ENCODE peak calls at places on chromosomes 2 and 18, in four cellular contexts. K, V, H and E are unnamed samples.

GRCh38 chr2:179298666-179299065 is 34.0 kb upstream of the SESTD1 start:
- DNase-seq in K (no peak), V (no peak), H (no peak), E (no peak)

GRCh38 chr2:178271629-178272333 is 77.5 kb downstream of the OSBPL6 start:
- DNase-seq in K (peak; percentile 70), V (no peak), H (no peak), E (no peak)

GRCh38 chr2:36290306-36290705 is 65.3 kb upstream of the CRIM1 start:
- DNase-seq in K (no peak), V (no peak), H (no peak), E (no peak)

GRCh38 chr2:236768393-236769140 is 198.9 kb downstream of the ACKR3 start:
- DNase-seq in K (peak; percentile 14), V (no peak), H (no peak), E (no peak)

GRCh38 chr2:191059308-191059707 is 45.3 kb upstream of the STAT1 start:
- DNase-seq in K (no peak), V (no peak), H (no peak), E (no peak)

GRCh38 chr2:46796031-46796430 is 119.6 kb downstream of the MCFD2 start:
- DNase-seq in K (no peak), V (no peak), H (no peak), E (no peak)

GRCh38 chr2:67295851-67296250 is 101.3 kb upstream of the ETAA1 start:
- DNase-seq in K (peak; percentile 71), V (no peak), H (no peak), E (no peak)

GRCh38 chr2:45570671-45571334 is 40.3 kb downstream of the SRBD1 start:
- DNase-seq in K (peak; percentile 32), V (peak; percentile 39), H (peak; percentile 29), E (peak; percentile 2)

GRCh38 chr2:44949329-44950151 is 8.0 kb downstream of the SIX3 start:
- DNase-seq in K (peak; percentile 12), V (peak; percentile 74), H (peak; percentile 85), E (peak; percentile 83)

GRCh38 chr2:232368311-232368731 is 10.2 kb upstream of the ALPP start:
- DNase-seq in K (peak; percentile 34), V (no peak), H (peak; percentile 59), E (no peak)

DNA sequence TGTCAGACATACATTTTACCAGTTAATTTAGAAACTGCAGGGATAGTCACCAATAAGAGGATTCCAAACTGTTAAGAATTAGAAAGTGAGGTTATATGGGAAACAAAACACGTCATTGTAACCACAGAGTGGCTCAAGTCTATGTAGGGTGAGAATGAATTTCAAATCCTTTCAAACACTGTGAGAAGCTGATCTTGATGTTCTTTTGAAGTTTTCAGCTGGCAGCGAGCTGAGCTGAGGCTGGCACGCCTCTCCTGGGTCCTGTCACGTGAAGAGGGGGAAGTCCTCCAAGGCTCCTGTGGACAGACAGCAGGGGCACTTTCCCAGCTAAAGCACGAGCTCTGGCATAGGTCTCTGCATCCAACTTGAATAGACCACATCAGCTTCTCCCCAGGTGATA is 339.0 kb upstream of the SALL3 start:
- DNase-seq in K (no peak), V (peak; percentile 16), H (no peak), E (no peak)
- H3K56ac ChIP-seq in K (no peak overlapping the region), V (no peak overlapping the region), H (no peak overlapping the region), E (no peak overlapping the region)

GRCh38 chr2:3613524-3613905 is 18.6 kb downstream of the COLEC11 start:
- DNase-seq in K (no peak), V (no peak), H (no peak), E (no peak)
- H3K56ac ChIP-seq in K (no peak overlapping the region), V (no peak overlapping the region), H (no peak overlapping the region), E (no peak overlapping the region)

GRCh38 chr18:26059357-26059756 is 31.1 kb downstream of the SS18 start:
- DNase-seq in K (no peak), V (peak; percentile 8), H (no peak), E (no peak)

GRCh38 chr18:26051845-26052244 is 38.6 kb downstream of the SS18 start:
- DNase-seq in K (no peak), V (no peak), H (no peak), E (no peak)

GRCh38 chr18:26057208-26057821 is 33.1 kb downstream of the SS18 start:
- DNase-seq in K (peak; percentile 65), V (peak; percentile 15), H (no peak), E (no peak)

GRCh38 chr18:26052497-26052896 is 37.9 kb downstream of the SS18 start:
- DNase-seq in K (peak; percentile 6), V (no peak), H (no peak), E (no peak)

DNA sequence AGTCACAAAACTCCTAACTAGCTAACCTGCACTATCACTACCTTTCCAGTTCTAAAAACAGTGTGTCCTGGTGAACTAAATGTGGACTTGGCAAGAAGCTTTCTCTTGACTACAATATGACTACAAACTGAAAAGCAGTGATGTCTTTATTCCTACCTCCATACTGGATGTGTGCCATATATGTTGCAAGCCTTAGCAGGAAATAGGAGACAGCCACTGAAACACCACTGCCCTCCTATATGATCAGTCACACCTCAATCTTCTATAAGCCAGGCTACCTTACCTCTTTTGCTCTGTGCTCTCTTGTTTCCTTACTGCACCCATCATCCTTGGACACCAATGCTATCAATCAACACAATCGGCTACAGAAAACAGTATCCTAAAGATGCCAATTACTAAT is 34.1 kb downstream of the SS18 start:
- DNase-seq in K (peak; percentile 66), V (no peak), H (no peak), E (no peak)
- H3K56ac ChIP-seq in K (no peak overlapping the region), V (no peak overlapping the region), H (no peak overlapping the region), E (no peak overlapping the region)

GRCh38 chr2:154507186-154507585 is 191.3 kb upstream of the KCNJ3 start:
- DNase-seq in K (no peak), V (peak; percentile 45), H (no peak), E (no peak)
- H3K56ac ChIP-seq in K (no peak overlapping the region), V (no peak overlapping the region), H (no peak overlapping the region), E (no peak overlapping the region)

GRCh38 chr2:50661682-50662081 is 370.2 kb downstream of the NRXN1 start:
- DNase-seq in K (no peak), V (no peak), H (no peak), E (no peak)

GRCh38 chr2:50658883-50659282 is 373.0 kb downstream of the NRXN1 start:
- DNase-seq in K (peak; percentile 4), V (peak; percentile 53), H (no peak), E (no peak)
- H3K56ac ChIP-seq in K (no peak overlapping the region), V (no peak overlapping the region), H (no peak overlapping the region), E (no peak overlapping the region)

GRCh38 chr2:107412981-107413380 is 413.7 kb upstream of the RGPD4 start:
- DNase-seq in K (no peak), V (no peak), H (no peak), E (no peak)

GRCh38 chr2:107412209-107412904 is 414.3 kb upstream of the RGPD4 start:
- DNase-seq in K (no peak), V (no peak), H (no peak), E (no peak)

GRCh38 chr2:107414376-107414775 is 412.3 kb upstream of the RGPD4 start:
- DNase-seq in K (no peak), V (peak; percentile 3), H (no peak), E (no peak)

GRCh38 chr2:107407974-107408373 is 418.7 kb upstream of the RGPD4 start:
- DNase-seq in K (no peak), V (no peak), H (no peak), E (no peak)

GRCh38 chr2:107411267-107411666 is 415.4 kb upstream of the RGPD4 start:
- DNase-seq in K (no peak), V (no peak), H (no peak), E (no peak)
- H3K56ac ChIP-seq in K (no peak overlapping the region), V (no peak overlapping the region), H (no peak overlapping the region), E (no peak overlapping the region)

GRCh38 chr18:58937913-58938312 is 73.2 kb downstream of the ZNF532 start:
- DNase-seq in K (peak; percentile 30), V (no peak), H (no peak), E (no peak)
- H3K56ac ChIP-seq in K (no peak overlapping the region), V (no peak overlapping the region), H (no peak overlapping the region), E (no peak overlapping the region)